ENCODE peak calls at places on chromosomes 16 and 17, in ten cellular contexts. R is thoracic aorta, S is uterus, F is A673, I is cardiac muscle cell, B is sigmoid colon, P is right atrium auricular region, A is GM06990, X is prostate gland, V is IMR-90. Y is an unnamed sample. For H3K36me3, the result is how much of the 10 kb centered on the place peaks cover.

GRCh38 chr16:27646811-27647210 is 96.9 kb downstream of the KATNIP start:
- DNase-seq in A (no peak), F (no peak), S (no peak), R (no peak), X (no peak), V (peak), I (no peak), B (no peak), P (no peak), Y (no peak)

GRCh38 chr17:76498886-76499667 is 2.1 kb downstream of the RHBDF2 start:
- DNase-seq in B (no peak), R (no peak), X (no peak), F (no peak), I (no peak), V (no peak), S (no peak), A (peak), P (no peak), Y (no peak)

GRCh38 chr17:6761817-6762216 is 6.0 kb downstream of the XAF1 start:
- DNase-seq in X (no peak), V (no peak), I (no peak), B (no peak), A (no peak), S (no peak), P (no peak), R (no peak), F (no peak), Y (no peak)

GRCh38 chr17:18182190-18182977 is 1.2 kb upstream of the ALKBH5 start:
- DNase-seq in S (peak), P (no peak), V (no peak), B (no peak), I (no peak), X (peak), A (no peak), F (no peak), R (peak), Y (peak)

GRCh38 chr16:78034530-78034929 is 12.2 kb downstream of the CLEC3A start:
- DNase-seq in V (no peak), I (no peak), X (peak), P (no peak), S (no peak), A (no peak), F (no peak), R (no peak), B (no peak), Y (no peak)

GRCh38 chr16:83769397-83770008 is 38.3 kb upstream of the HSBP1 start:
- DNase-seq in B (no peak), S (no peak), F (no peak), I (no peak), A (no peak), V (no peak), X (no peak), P (no peak), R (no peak), Y (no peak)

GRCh38 chr17:14038206-14038605 is 31.1 kb upstream of the COX10 start:
- DNase-seq in X (no peak), V (peak), F (no peak), B (no peak), R (no peak), I (no peak), S (no peak), A (no peak), P (no peak), Y (no peak)

GRCh38 chr16:86911311-86911999 is 333.1 kb downstream of the FOXL1 start:
- DNase-seq in R (no peak), V (no peak), A (no peak), S (no peak), X (no peak), I (no peak), F (no peak), B (peak), P (no peak), Y (no peak)

GRCh38 chr16:19119564-19119963 is 5.8 kb downstream of the ITPRIPL2 start:
- DNase-seq in V (peak), R (no peak), S (peak), B (no peak), I (no peak), P (no peak), A (peak), F (peak), X (no peak), Y (no peak)

GRCh38 chr17:32671891-32672290 is 185.1 kb downstream of the CDK5R1 start:
- DNase-seq in F (no peak), V (no peak), R (no peak), P (no peak), A (no peak), B (peak), S (no peak), X (no peak), I (no peak), Y (no peak)

GRCh38 chr17:64232466-64233262 is 30.4 kb downstream of the TEX2 start:
- DNase-seq in B (no peak), S (no peak), I (no peak), R (no peak), V (no peak), X (no peak), P (no peak), A (no peak), F (no peak), Y (no peak)

GRCh38 chr17:50765454-50766221 is 1.7 kb downstream of the ANKRD40CL start:
- DNase-seq in P (no peak), X (no peak), S (no peak), A (peak), B (no peak), I (no peak), V (no peak), R (no peak), F (no peak), Y (peak)

GRCh38 chr16:720507-720989 is 398 bp upstream of the ANTKMT start:
- DNase-seq in B (peak), A (peak), F (peak), X (no peak), R (no peak), P (no peak), I (peak), S (peak), V (peak), Y (no peak)

GRCh38 chr16:89574681-89575246 is 794 bp upstream of the CPNE7 start:
- DNase-seq in V (peak), B (no peak), X (no peak), A (peak), R (no peak), F (peak), P (no peak), I (peak), S (no peak), Y (peak)

GRCh38 chr17:82407255-82407654 is 10.9 kb upstream of the HEXD start:
- DNase-seq in V (peak), I (no peak), X (no peak), R (no peak), A (no peak), P (peak), B (no peak), F (no peak), S (no peak), Y (no peak)

GRCh38 chr17:4229627-4230026 is 34.2 kb downstream of the ANKFY1 start:
- DNase-seq in A (no peak), S (peak), P (peak), F (no peak), I (peak), X (peak), B (peak), R (peak), V (peak), Y (no peak)

GRCh38 chr16:56066617-56067016 is 124.7 kb upstream of the GNAO1 start:
- DNase-seq in I (no peak), B (no peak), V (no peak), P (no peak), F (no peak), A (no peak), R (no peak), X (no peak), S (no peak), Y (no peak)

GRCh38 chr16:4613636-4614570 is 785 bp downstream of the UBALD1 start:
- DNase-seq in A (peak), F (peak), I (peak), S (no peak), R (no peak), P (no peak), V (peak), B (peak), X (no peak), Y (peak)

GRCh38 chr17:16243811-16244567 is 27.0 kb downstream of the PIGL start:
- DNase-seq in R (no peak), F (peak), I (no peak), P (no peak), V (peak), B (no peak), S (no peak), A (no peak), X (no peak), Y (no peak)

GRCh38 chr17:34370997-34371395 is 8.0 kb upstream of the CCL1 start:
- DNase-seq in X (peak), A (no peak), R (no peak), I (no peak), B (no peak), F (no peak), V (peak), S (no peak), P (no peak), Y (no peak)

GRCh38 chr17:71441098-71441497 is 679.7 kb upstream of the SOX9 start:
- DNase-seq in S (no peak), P (no peak), V (peak), F (no peak), A (no peak), I (no peak), R (no peak), B (no peak), X (peak), Y (no peak)

GRCh38 chr17:37532751-37533150 is 43.1 kb downstream of the DUSP14 start:
- DNase-seq in V (peak), X (no peak), A (no peak), S (no peak), F (no peak), B (no peak), R (no peak), I (no peak), P (no peak), Y (no peak)
- H3K36me3 ChIP-seq in V (under half), X (under half), A (under half), S (under half), F (under half), B (half or more), R (under half), I (under half), P (half or more), Y (under half)

GRCh38 chr17:48593126-48593829 is at the start of gene HOXB5:
- DNase-seq in I (peak), F (no peak), A (no peak), V (peak), B (no peak), P (no peak), S (no peak), X (no peak), R (no peak), Y (peak)
- H3K4me3 ChIP-seq in I (peak), F (peak), A (peak), V (peak), B (peak), P (peak), S (peak), X (no peak), R (peak), Y (peak)

GRCh38 chr16:73879621-73880020 is 417.0 kb upstream of the PSMD7 start:
- DNase-seq in V (no peak), A (no peak), F (no peak), I (no peak), R (no peak), S (no peak), X (no peak), B (no peak), P (no peak), Y (no peak)

GRCh38 chr16:73877148-73877547 is 419.5 kb upstream of the PSMD7 start:
- DNase-seq in R (no peak), I (no peak), S (no peak), F (no peak), X (no peak), B (no peak), V (no peak), A (no peak), P (no peak), Y (no peak)

GRCh38 chr16:73873643-73874042 is 423.0 kb upstream of the PSMD7 start:
- DNase-seq in R (no peak), P (no peak), V (no peak), A (no peak), X (no peak), F (no peak), B (no peak), I (no peak), S (no peak), Y (no peak)

GRCh38 chr16:73872856-73873255 is 423.8 kb upstream of the PSMD7 start:
- DNase-seq in X (no peak), A (no peak), V (no peak), R (no peak), P (no peak), F (no peak), B (no peak), I (no peak), S (no peak), Y (no peak)

DNA sequence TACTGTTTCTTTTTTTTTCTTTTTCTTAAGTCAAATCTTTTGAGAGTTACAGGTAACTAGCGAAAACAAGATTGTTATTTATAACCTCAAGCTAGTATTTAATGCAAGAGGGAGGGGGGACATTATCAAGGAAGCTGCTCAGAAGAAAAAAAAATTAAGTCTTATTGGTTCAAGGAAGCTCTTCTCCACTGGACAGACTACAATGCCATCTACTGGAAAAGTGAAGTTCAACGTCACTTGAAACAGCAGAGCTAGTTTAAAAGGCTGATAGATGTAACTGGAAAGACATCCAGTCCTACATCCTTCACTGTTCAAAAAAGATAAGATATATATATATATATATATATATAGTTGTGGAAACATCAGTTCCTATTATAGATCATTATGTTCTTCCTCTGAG is 418.0 kb upstream of the PSMD7 start:
- DNase-seq in R (no peak), V (peak), F (peak), B (no peak), A (no peak), S (no peak), I (peak), P (no peak), X (peak), Y (peak)
- TF ChIP-seq CTCF in R (peak), V (peak), F (peak), B (peak), A (peak), S (peak), I (peak), P (peak), X (peak), Y (no peak)

GRCh38 chr17:60260540-60260939 is 110.8 kb downstream of the CA4 start:
- DNase-seq in P (no peak), I (no peak), B (no peak), V (no peak), F (no peak), X (no peak), R (no peak), S (no peak), A (no peak), Y (no peak)

GRCh38 chr17:60256174-60256573 is 106.4 kb downstream of the CA4 start:
- DNase-seq in I (no peak), S (no peak), V (peak), P (no peak), B (no peak), F (no peak), R (no peak), A (no peak), X (no peak), Y (no peak)

GRCh38 chr17:60252459-60252858 is 102.7 kb downstream of the CA4 start:
- DNase-seq in X (no peak), S (no peak), I (no peak), A (no peak), P (no peak), V (no peak), F (no peak), R (no peak), B (no peak), Y (no peak)

GRCh38 chr17:60253048-60253447 is 103.3 kb downstream of the CA4 start:
- DNase-seq in R (no peak), S (no peak), P (no peak), B (no peak), V (no peak), A (no peak), I (no peak), F (no peak), X (no peak), Y (no peak)

GRCh38 chr17:60258313-60258712 is 108.5 kb downstream of the CA4 start:
- DNase-seq in V (no peak), P (no peak), R (no peak), I (no peak), B (no peak), S (no peak), A (no peak), X (no peak), F (no peak), Y (no peak)
- H3K36me3 ChIP-seq in V (under half), P (under half), R (under half), I (under half), B (under half), S (under half), A (under half), X (under half), F (under half), Y (under half)

GRCh38 chr17:80503031-80503430 is 26.6 kb upstream of the NPTX1 start:
- DNase-seq in V (no peak), I (no peak), P (no peak), A (no peak), R (no peak), F (no peak), S (no peak), B (no peak), X (no peak), Y (no peak)
- H3K4me3 ChIP-seq in V (no peak), I (no peak), P (no peak), A (no peak), R (no peak), F (no peak), S (no peak), B (no peak), X (no peak), Y (no peak)

GRCh38 chr17:19457830-19458271 is 46.8 kb downstream of the RNF112 start:
- DNase-seq in S (no peak), P (no peak), B (no peak), A (no peak), X (no peak), R (no peak), V (no peak), F (peak), I (no peak), Y (no peak)
- TF ChIP-seq CTCF in S (no peak), P (no peak), B (no peak), A (no peak), X (no peak), R (no peak), V (no peak), F (no peak), I (no peak), Y (no peak)

GRCh38 chr17:48174833-48175232 is 67.3 kb downstream of the SNX11 start:
- DNase-seq in A (no peak), F (no peak), B (no peak), P (no peak), R (no peak), X (no peak), I (no peak), V (no peak), S (no peak), Y (no peak)
- H3K36me3 ChIP-seq in A (under half), F (under half), B (under half), P (under half), R (under half), X (under half), I (under half), V (under half), S (under half), Y (under half)

GRCh38 chr17:60160829-60161501 is 11.2 kb downstream of the CA4 start:
- DNase-seq in S (no peak), I (no peak), X (no peak), A (no peak), R (no peak), P (no peak), B (no peak), F (no peak), V (no peak), Y (peak)
- H3K4me3 ChIP-seq in S (no peak), I (no peak), X (no peak), A (no peak), R (no peak), P (no peak), B (no peak), F (no peak), V (no peak), Y (no peak)

GRCh38 chr16:48435319-48435682 is 50.1 kb upstream of the SIAH1 start:
- DNase-seq in A (no peak), F (no peak), R (no peak), X (no peak), V (no peak), P (no peak), I (no peak), B (no peak), S (no peak), Y (no peak)
- TF ChIP-seq CTCF in A (no peak), F (no peak), R (no peak), X (no peak), V (no peak), P (no peak), I (no peak), B (no peak), S (no peak), Y (no peak)

DNA sequence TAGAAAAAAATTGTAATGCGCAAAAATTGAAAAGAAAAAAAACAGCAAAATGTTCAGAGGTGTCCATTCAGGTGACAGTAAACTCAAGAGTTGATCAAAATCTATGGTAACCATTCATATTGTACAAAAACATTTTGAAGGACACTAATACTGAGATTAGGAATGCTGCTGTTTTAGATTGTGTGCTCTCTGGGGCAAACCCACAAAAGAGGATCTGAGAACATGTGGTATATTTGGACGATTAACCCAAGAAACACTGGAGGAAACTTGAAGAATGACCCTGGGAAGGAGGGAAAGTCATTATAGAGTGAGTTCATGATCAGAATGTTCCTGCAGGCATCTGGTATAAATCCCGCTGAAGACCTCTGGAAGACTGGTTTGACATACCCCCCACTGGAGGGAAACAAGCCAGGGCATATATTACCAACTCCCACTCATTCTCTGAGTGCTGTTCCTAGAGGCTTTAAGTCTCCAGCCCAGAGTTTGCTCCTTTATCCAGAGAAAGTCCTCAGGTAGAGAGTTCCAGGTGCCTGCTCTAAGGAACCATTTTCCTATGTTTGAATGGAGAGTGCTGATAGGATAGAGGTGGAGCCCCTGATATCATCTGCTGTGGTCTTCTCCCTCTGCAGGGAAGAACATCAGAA is 1.2 kb downstream of the KRTAP4-2 start:
- DNase-seq in I (no peak), B (no peak), S (no peak), V (no peak), X (no peak), F (no peak), P (no peak), A (no peak), R (no peak), Y (no peak)
- H3K36me3 ChIP-seq in I (under half), B (under half), S (under half), V (under half), X (under half), F (under half), P (under half), A (under half), R (under half), Y (under half)

Y was measured in mucosa of descending colon.